ENCODE peak calls at places on chromosomes 2 and 18, in six cellular contexts. K is H9, I is neuronal stem cell, X is IMR-90, Z is H1, Q is mesenchymal stem cell. P is an unnamed sample.

GRCh38 chr2:12032421-12032820 is 286.0 kb downstream of the LPIN1 start:
- DNase-seq in K (no peak), I (no peak), X (no peak), Z (no peak), Q (no peak), P (no peak)

GRCh38 chr18:657311-657997 is at the start of gene TYMS:
- DNase-seq in K (peak; percentile 76), I (peak; percentile 62), X (peak; percentile 51), Z (peak; percentile 81), Q (peak; percentile 57), P (peak; percentile 38)

GRCh38 chr2:190627881-190628412 is 20.9 kb upstream of the NAB1 start:
- DNase-seq in K (no peak), I (no peak), X (no peak), Z (no peak), Q (no peak), P (no peak)

GRCh38 chr2:70789304-70790078 is 952 bp downstream of the FIGLA start:
- DNase-seq in K (peak; percentile 88), I (peak; percentile 68), X (peak; percentile 25), Z (peak; percentile 84), Q (peak; percentile 25), P (peak; percentile 74)

GRCh38 chr18:3649559-3650426 is 199.8 kb downstream of the TGIF1 start:
- DNase-seq in K (no peak), I (no peak), X (peak; percentile 83), Z (no peak), Q (peak; percentile 88), P (peak; percentile 65)

GRCh38 chr18:37361223-37362157 is 204.1 kb downstream of the CELF4 start:
- DNase-seq in K (no peak), I (no peak), X (no peak), Z (peak; percentile 57), Q (no peak), P (no peak)

GRCh38 chr2:84297155-84297554 is 161.9 kb downstream of the SUCLG1 start:
- DNase-seq in K (peak; percentile 41), I (no peak), X (no peak), Z (no peak), Q (no peak), P (peak; percentile 66)

GRCh38 chr2:72794572-72794971 is 31.3 kb downstream of the EXOC6B start:
- DNase-seq in K (no peak), I (no peak), X (peak; percentile 21), Z (no peak), Q (no peak), P (no peak)

GRCh38 chr2:36511858-36512630 is 85.9 kb downstream of the FEZ2 start:
- DNase-seq in K (no peak), I (no peak), X (no peak), Z (no peak), Q (no peak), P (no peak)

GRCh38 chr2:109349555-109350430 is 220.8 kb downstream of the SH3RF3 start:
- DNase-seq in K (no peak), I (no peak), X (no peak), Z (peak; percentile 38), Q (no peak), P (no peak)

GRCh38 chr2:37529830-37530452 is 141.5 kb downstream of the CDC42EP3 start:
- DNase-seq in K (no peak), I (no peak), X (peak; percentile 20), Z (no peak), Q (no peak), P (no peak)

GRCh38 chr2:239601201-239601851 is 200.5 kb upstream of the HDAC4 start:
- DNase-seq in K (peak; percentile 35), I (peak; percentile 23), X (no peak), Z (peak; percentile 57), Q (no peak), P (no peak)

GRCh38 chr18:12317664-12318333 is 9.8 kb downstream of the TUBB6 start:
- DNase-seq in K (no peak), I (no peak), X (peak; percentile 85), Z (no peak), Q (peak; percentile 81), P (peak; percentile 56)

GRCh38 chr2:28567076-28567471 is 71.2 kb downstream of the PLB1 start:
- DNase-seq in K (peak; percentile 44), I (no peak), X (no peak), Z (peak; percentile 54), Q (no peak), P (no peak)

DNA sequence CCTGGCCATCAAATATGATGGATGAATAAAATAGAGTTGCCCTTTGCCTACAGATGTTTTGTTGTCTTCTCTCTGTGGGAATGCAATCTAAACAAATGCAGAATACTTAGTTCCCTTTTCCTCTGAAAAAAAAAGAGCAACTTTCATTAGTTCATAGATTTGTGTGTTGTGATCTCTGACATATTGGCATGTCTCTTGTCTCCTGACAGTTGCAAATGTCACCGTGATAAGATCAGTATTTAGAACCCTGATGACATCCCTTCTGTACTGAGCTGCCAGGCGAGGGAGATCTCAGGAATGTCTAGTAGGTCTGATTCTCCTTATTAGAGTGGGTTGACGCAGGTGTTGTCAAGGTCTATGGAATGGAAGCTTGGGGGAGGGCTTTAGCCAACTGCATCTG is 130.3 kb downstream of the GALR1 start:
- DNase-seq in K (no peak), I (no peak), X (no peak), Z (no peak), Q (no peak), P (no peak)
- H3K9me3 ChIP-seq in K (no peaks in the 10 kb centered on the region), I (no peaks in the 10 kb centered on the region), X (peaks cover 30% of the 10 kb centered on the region), Z (no peaks in the 10 kb centered on the region), Q (no peaks in the 10 kb centered on the region), P (no peaks in the 10 kb centered on the region)

DNA sequence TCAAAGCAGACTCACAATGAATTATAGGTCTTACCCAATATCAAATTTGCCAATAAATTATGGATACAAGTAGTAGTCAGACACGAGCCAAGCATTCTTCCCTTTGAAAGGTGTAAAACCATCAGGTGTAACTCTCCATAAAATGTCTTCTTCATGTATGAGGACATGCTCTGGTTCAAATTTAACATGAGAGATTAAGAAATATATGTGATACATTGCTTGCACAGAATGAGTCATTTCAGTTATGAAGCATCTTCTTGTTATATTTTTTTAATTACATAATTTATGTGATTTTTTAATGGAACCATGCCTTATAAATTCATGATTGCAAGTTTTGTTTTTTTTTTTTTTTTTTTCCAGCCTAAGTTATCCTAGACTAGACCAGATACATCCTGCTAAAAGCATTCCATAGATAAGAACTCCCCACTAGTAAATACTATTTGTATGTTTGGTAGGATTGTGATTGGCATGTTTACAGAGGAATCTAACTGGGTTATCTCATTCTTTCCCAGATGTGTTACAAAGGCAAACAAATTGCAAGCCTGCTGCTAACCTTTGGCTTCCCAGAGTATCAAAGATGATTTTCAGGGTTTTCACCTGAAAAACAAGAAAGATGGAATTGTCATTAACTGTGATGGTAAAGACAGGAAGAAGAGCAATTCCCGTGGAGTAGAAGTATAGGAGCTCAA is 621.9 kb downstream of the XIRP2 start:
- DNase-seq in K (no peak), I (no peak), X (no peak), Z (no peak), Q (peak; percentile 59), P (peak; percentile 1)
- H3K23ac ChIP-seq in K (no peak overlapping the region), I (no peak overlapping the region), X (no peak overlapping the region), Z (no peak overlapping the region), Q (no peak overlapping the region), P (no peak overlapping the region)

GRCh38 chr2:98470851-98471255 is 26.2 kb downstream of the INPP4A start:
- DNase-seq in K (no peak), I (no peak), X (no peak), Z (no peak), Q (no peak), P (no peak)

GRCh38 chr2:98471402-98472131 is 26.9 kb downstream of the INPP4A start:
- DNase-seq in K (no peak), I (no peak), X (no peak), Z (no peak), Q (no peak), P (no peak)

GRCh38 chr2:98472132-98472650 is 27.5 kb downstream of the INPP4A start:
- DNase-seq in K (no peak), I (no peak), X (no peak), Z (no peak), Q (no peak), P (no peak)

GRCh38 chr2:98467652-98468051 is 23.0 kb downstream of the INPP4A start:
- DNase-seq in K (no peak), I (no peak), X (no peak), Z (no peak), Q (no peak), P (no peak)

DNA sequence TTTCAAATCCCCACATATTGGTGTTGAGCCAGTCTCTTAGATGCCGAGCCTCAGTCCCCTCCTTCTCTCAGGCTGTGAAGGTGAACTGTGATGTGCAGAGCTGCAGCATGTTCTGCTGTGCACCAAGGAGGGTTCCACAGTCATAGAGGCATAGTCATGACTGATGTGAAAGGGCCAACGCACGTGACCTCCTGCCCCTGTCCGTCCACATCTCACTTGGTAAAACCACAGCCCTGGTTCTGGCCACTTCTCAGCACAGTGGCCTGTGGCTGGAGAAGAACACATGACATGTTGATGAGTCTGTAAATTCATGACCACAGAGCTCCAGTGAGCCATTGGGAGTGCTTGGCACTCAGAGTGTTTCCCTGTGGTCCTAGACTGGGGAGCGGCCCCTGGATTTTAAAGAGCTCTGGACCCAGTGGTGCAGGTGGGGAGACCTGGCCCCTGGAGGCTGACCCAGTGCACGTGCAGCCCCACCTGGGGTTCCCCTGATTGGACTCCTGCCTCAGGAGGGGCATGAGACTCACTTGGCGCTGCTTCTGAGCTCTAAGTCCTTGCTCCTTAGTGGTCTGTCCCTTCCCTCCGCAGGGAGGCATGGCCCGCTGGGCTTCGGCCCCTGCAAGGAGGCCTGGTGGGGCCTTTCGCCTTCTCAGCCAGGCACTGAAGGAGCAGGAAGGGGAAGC is 25.3 kb downstream of the INPP4A start:
- DNase-seq in K (no peak), I (no peak), X (no peak), Z (no peak), Q (no peak), P (no peak)
- H3K79me1 ChIP-seq in K (peaks cover 4% of the 10 kb centered on the region), I (peaks cover 6% of the 10 kb centered on the region), X (peaks cover 18% of the 10 kb centered on the region), Z (peaks cover 18% of the 10 kb centered on the region), Q (peaks cover 45% of the 10 kb centered on the region), P (no peaks in the 10 kb centered on the region)

GRCh38 chr2:121608967-121609366 is 40.3 kb downstream of the CLASP1 start:
- DNase-seq in K (no peak), I (no peak), X (no peak), Z (no peak), Q (peak; percentile 17), P (peak; percentile 17)
- H3K9me3 ChIP-seq in K (no peaks in the 10 kb centered on the region), I (peaks cover 1% of the 10 kb centered on the region), X (peaks cover 1% of the 10 kb centered on the region), Z (no peaks in the 10 kb centered on the region), Q (no peaks in the 10 kb centered on the region), P (no peaks in the 10 kb centered on the region)

GRCh38 chr2:10056439-10056838 is 13.1 kb downstream of the KLF11 start:
- DNase-seq in K (no peak), I (no peak), X (no peak), Z (no peak), Q (no peak), P (no peak)
- H3K23ac ChIP-seq in K (no peak overlapping the region), I (peak overlapping the region; percentile 85), X (no peak overlapping the region), Z (no peak overlapping the region), Q (no peak overlapping the region), P (no peak overlapping the region)

GRCh38 chr2:120763931-120764330 is 28.3 kb downstream of the GLI2 start:
- DNase-seq in K (peak; percentile 23), I (no peak), X (no peak), Z (no peak), Q (no peak), P (no peak)
- H3K79me1 ChIP-seq in K (peaks cover 5% of the 10 kb centered on the region), I (peaks cover 28% of the 10 kb centered on the region), X (peaks cover 13% of the 10 kb centered on the region), Z (peaks cover 55% of the 10 kb centered on the region), Q (peaks cover 56% of the 10 kb centered on the region), P (peaks cover 18% of the 10 kb centered on the region)

P was measured in trophoblast cell.